ENCODE peak calls at places on chromosomes 11 and 22, in four cellular contexts. D, Q, A and R are unnamed samples. For H3K4me1, the result is how much of the 10 kb centered on the place peaks cover.

GRCh38 chr22:49046546-49047305 is 780.9 kb downstream of the BRD1 start:
- DNase-seq in D (no peak), Q (no peak), A (no peak), R (no peak)

GRCh38 chr11:131418214-131418613 is 47.8 kb downstream of the NTM start:
- DNase-seq in D (no peak), Q (peak), A (no peak), R (no peak)

GRCh38 chr11:90220391-90220790 is 2.5 kb downstream of the CHORDC1 start:
- DNase-seq in D (no peak), Q (no peak), A (no peak), R (no peak)

GRCh38 chr22:46569848-46570695 is 32.7 kb upstream of the CELSR1 start:
- DNase-seq in D (peak), Q (no peak), A (no peak), R (no peak)

GRCh38 chr11:95544095-95544795 is 245.3 kb downstream of the FAM76B start:
- DNase-seq in D (no peak), Q (no peak), A (no peak), R (no peak)

GRCh38 chr11:64870176-64870892 is 8.1 kb downstream of the EHD1 start:
- DNase-seq in D (peak), Q (no peak), A (no peak), R (peak)

GRCh38 chr11:3353066-3353465 is 25.9 kb downstream of the ZNF195 start:
- DNase-seq in D (no peak), Q (no peak), A (no peak), R (no peak)

GRCh38 chr11:66142370-66143263 is 72.5 kb downstream of the PACS1 start:
- DNase-seq in D (no peak), Q (no peak), A (no peak), R (no peak)

GRCh38 chr22:19757140-19757984 is 3.2 kb upstream of the TBX1 start:
- DNase-seq in D (no peak), Q (peak), A (no peak), R (peak)

GRCh38 chr11:127334466-127334865 is 333.9 kb upstream of the KIRREL3 start:
- DNase-seq in D (no peak), Q (peak), A (no peak), R (no peak)

GRCh38 chr11:124761301-124762021 is 629 bp downstream of the ESAM start:
- DNase-seq in D (no peak), Q (peak), A (no peak), R (no peak)

GRCh38 chr11:34613462-34614183 is 7.3 kb upstream of the EHF start:
- DNase-seq in D (no peak), Q (no peak), A (no peak), R (no peak)

GRCh38 chr11:103946793-103947565 is 89.5 kb upstream of the DDI1 start:
- DNase-seq in D (no peak), Q (no peak), A (no peak), R (no peak)

GRCh38 chr11:12249590-12250260 is 127.6 kb upstream of the PARVA start:
- DNase-seq in D (no peak), Q (no peak), A (peak), R (peak)

GRCh38 chr11:135002236-135002635 is 590.2 kb upstream of the B3GAT1 start:
- DNase-seq in D (no peak), Q (no peak), A (no peak), R (no peak)

GRCh38 chr11:65416341-65417185 is 6.0 kb upstream of the NEAT1 start:
- DNase-seq in D (peak), Q (peak), A (peak), R (peak)

GRCh38 chr11:46294365-46295309 is 17.2 kb downstream of the CREB3L1 start:
- DNase-seq in D (no peak), Q (peak), A (no peak), R (no peak)

GRCh38 chr11:16799890-16800289 is 61.4 kb downstream of the C11orf58 start:
- DNase-seq in D (peak), Q (no peak), A (no peak), R (no peak)

GRCh38 chr22:24134090-24134846 is 47.0 kb upstream of the SUSD2 start:
- DNase-seq in D (peak), Q (peak), A (no peak), R (peak)

GRCh38 chr11:86119062-86119461 is 50.2 kb upstream of the PICALM start:
- DNase-seq in D (no peak), Q (no peak), A (no peak), R (no peak)

GRCh38 chr11:29916040-29916439 is 100.8 kb downstream of the KCNA4 start:
- DNase-seq in D (no peak), Q (no peak), A (no peak), R (no peak)

GRCh38 chr11:26333906-26334305 is 2.0 kb downstream of the ANO3 start:
- DNase-seq in D (no peak), Q (no peak), A (no peak), R (no peak)

GRCh38 chr11:102623128-102623527 is 2.0 kb downstream of the MMP20 start:
- DNase-seq in D (no peak), Q (no peak), A (no peak), R (no peak)

GRCh38 chr22:37904572-37905533 is 1.2 kb upstream of the MICALL1 start:
- DNase-seq in D (no peak), Q (peak), A (no peak), R (peak)

GRCh38 chr22:49473286-49473685 is 354.4 kb downstream of the BRD1 start:
- DNase-seq in D (no peak), Q (no peak), A (no peak), R (no peak)

GRCh38 chr11:10524471-10524870 is 16.5 kb downstream of the RNF141 start:
- DNase-seq in D (no peak), Q (no peak), A (no peak), R (no peak)

GRCh38 chr11:8631395-8632110 is 37.5 kb upstream of the STK33 start:
- DNase-seq in D (no peak), Q (no peak), A (no peak), R (no peak)

GRCh38 chr11:13277719-13278619 is at the start of gene BMAL1:
- DNase-seq in D (peak), Q (peak), A (peak), R (peak)

GRCh38 chr11:13278620-13279486 is 1.3 kb downstream of the BMAL1 start:
- DNase-seq in D (peak), Q (peak), A (no peak), R (peak)

GRCh38 chr11:13279487-13279834 is 1.9 kb downstream of the BMAL1 start:
- DNase-seq in D (no peak), Q (no peak), A (no peak), R (no peak)

GRCh38 chr11:13276454-13276851 is 1.1 kb upstream of the BMAL1 start:
- DNase-seq in D (no peak), Q (no peak), A (no peak), R (peak)

GRCh38 chr11:13276852-13277718 is 505 bp upstream of the BMAL1 start:
- DNase-seq in D (peak), Q (peak), A (peak), R (peak)
- H3K4me1 ChIP-seq in D (half or more), Q (under half), A (under half), R (under half)

GRCh38 chr11:122099345-122100045 is 16.5 kb downstream of the BLID start:
- DNase-seq in D (no peak), Q (no peak), A (peak), R (no peak)

GRCh38 chr11:122102426-122102825 is 13.6 kb downstream of the BLID start:
- DNase-seq in D (no peak), Q (no peak), A (no peak), R (no peak)

GRCh38 chr11:122103366-122103765 is 12.6 kb downstream of the BLID start:
- DNase-seq in D (no peak), Q (no peak), A (no peak), R (no peak)

GRCh38 chr11:122100222-122101080 is 15.6 kb downstream of the BLID start:
- DNase-seq in D (no peak), Q (peak), A (peak), R (peak)

DNA sequence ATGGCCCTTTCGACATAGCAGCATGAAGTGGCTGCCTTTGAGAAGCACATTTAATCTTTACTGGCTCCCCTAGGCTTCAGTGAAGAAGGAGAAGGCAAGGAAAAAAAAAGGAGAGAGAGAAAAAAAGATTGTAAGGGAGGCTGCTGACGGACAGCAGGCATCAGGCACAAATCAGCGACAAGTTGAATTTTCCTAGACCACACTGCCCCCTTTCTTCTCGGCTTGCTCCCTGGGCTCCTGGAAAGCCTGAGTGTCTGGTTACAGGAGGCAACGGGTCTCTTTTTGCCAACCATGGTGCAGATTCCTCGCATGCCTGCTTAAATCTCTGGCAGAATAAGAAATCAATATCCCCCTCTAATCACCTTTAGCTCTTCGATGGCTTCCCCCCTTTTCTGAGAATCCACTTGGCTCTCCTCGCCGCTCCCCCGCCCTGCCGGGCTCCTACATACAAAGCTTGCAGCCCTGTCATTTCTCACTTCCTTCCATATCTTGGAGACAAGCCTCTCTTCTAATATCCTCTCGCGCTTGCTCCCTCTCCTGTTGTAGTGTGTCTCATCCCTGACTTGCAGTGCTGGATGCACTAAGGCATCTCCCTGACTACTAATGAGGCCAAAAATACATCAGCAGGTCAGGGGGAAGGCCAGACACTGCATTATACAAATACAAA is 14.3 kb downstream of the BLID start:
- DNase-seq in D (no peak), Q (peak), A (peak), R (peak)
- TF ChIP-seq POLR2AphosphoS5 in D (no peak), Q (no peak), A (peak), R (no peak)

GRCh38 chr11:121449123-121449522 is 3.0 kb upstream of the SORL1 start:
- DNase-seq in D (no peak), Q (no peak), A (no peak), R (no peak)
- H3K4me1 ChIP-seq in D (half or more), Q (half or more), A (under half), R (under half)

GRCh38 chr11:117218133-117218915 is 13.5 kb downstream of the PCSK7 start:
- DNase-seq in D (peak), Q (no peak), A (no peak), R (peak)

GRCh38 chr11:117217685-117218084 is 14.2 kb downstream of the PCSK7 start:
- DNase-seq in D (no peak), Q (no peak), A (no peak), R (no peak)

GRCh38 chr11:117219001-117219400 is 12.9 kb downstream of the PCSK7 start:
- DNase-seq in D (no peak), Q (no peak), A (no peak), R (no peak)

GRCh38 chr11:117219455-117219854 is 12.4 kb downstream of the PCSK7 start:
- DNase-seq in D (no peak), Q (no peak), A (no peak), R (peak)

GRCh38 chr11:117217141-117217609 is 14.7 kb downstream of the PCSK7 start:
- DNase-seq in D (no peak), Q (no peak), A (no peak), R (no peak)
- TF ChIP-seq POLR2AphosphoS5 in D (no peak), Q (no peak), A (no peak), R (peak)

GRCh38 chr11:117900720-117901440 is 24.4 kb upstream of the FXYD6 start:
- DNase-seq in D (peak), Q (no peak), A (no peak), R (no peak)
- H3K4me1 ChIP-seq in D (under half), Q (under half), A (under half), R (under half)

GRCh38 chr22:36464715-36465231 is 16.7 kb downstream of the TXN2 start:
- DNase-seq in D (no peak), Q (no peak), A (no peak), R (no peak)

GRCh38 chr22:36465232-36466021 is 16.0 kb downstream of the TXN2 start:
- DNase-seq in D (peak), Q (no peak), A (peak), R (peak)

GRCh38 chr22:36461665-36462474 is 19.6 kb downstream of the TXN2 start:
- DNase-seq in D (no peak), Q (peak), A (no peak), R (no peak)

GRCh38 chr22:36462475-36462790 is 19.0 kb downstream of the TXN2 start:
- DNase-seq in D (no peak), Q (no peak), A (no peak), R (no peak)

DNA sequence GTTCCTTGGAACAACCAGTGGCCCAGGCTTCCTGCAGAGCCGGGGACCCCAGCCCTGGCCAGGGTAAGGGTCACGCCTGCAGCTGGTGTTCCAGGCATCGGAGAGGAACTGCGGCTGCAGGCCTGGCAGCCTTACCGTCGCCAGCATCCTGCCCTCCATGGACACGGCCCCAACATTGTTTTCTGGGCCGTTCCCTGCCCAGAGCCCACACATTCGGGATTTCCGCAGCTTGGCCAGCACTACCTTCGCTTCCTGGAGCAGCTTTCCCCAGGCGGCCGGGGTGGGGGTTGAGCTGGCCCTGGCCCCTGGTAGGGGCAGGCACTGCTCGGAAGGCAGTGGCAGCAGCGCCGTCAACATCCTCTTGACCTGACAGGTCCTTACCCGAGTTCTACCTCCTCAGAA is 17.7 kb downstream of the TXN2 start:
- DNase-seq in D (peak), Q (no peak), A (no peak), R (no peak)
- TF ChIP-seq POLR2AphosphoS5 in D (peak), Q (no peak), A (no peak), R (peak)

GRCh38 chr22:30183861-30184278 is 62.7 kb downstream of the LIF start:
- DNase-seq in D (no peak), Q (no peak), A (no peak), R (no peak)
- H3K4me1 ChIP-seq in D (under half), Q (under half), A (under half), R (under half)

DNA sequence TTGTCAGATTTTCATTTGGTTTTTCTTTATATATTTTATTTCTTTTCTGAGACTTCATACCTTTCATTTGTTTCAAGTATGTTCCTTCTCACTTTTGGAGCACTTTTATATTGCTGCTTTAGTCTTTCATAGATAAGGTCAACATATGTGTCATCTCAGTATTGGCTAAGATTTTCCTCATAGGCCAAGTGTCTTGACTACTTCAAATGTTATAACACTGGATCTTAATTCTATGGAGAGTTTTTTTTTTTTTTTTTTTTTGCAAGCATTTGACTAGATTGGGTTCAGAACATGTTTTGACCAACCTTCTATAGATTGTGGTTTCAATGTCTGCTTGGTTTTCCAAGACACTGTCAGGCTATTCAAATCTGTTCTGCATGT is 69.0 kb upstream of the NARS2 start:
- DNase-seq in D (no peak), Q (no peak), A (no peak), R (no peak)
- TF ChIP-seq POLR2AphosphoS5 in D (no peak), Q (no peak), A (no peak), R (no peak)

GRCh38 chr11:68204402-68204801 is 8.7 kb downstream of the KMT5B start:
- DNase-seq in D (peak), Q (no peak), A (no peak), R (no peak)
- H3K4me1 ChIP-seq in D (half or more), Q (under half), A (under half), R (half or more)

DNA sequence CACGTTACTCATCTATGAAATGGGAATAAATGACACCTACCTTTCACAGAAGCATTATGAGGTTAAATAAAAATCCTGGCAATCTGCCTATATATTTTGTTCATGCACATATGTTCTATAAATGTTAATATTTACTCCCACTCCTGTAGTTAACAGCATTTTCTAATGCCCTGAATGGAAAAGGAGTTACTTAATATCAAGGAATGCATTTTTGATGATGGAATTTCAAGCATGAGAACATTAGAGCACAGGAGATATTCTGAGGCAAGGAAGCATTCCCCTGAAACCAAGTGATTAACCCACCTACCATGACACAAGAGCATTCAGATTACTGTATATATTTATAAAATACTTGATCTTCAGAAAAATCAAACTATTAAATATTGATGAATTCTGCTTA is 102.1 kb downstream of the ARHGAP32 start:
- DNase-seq in D (no peak), Q (no peak), A (no peak), R (no peak)
- TF ChIP-seq POLR2AphosphoS5 in D (no peak), Q (no peak), A (no peak), R (no peak)